ENCODE peak calls at places on chromosomes 1 and 21, in eight cellular contexts. H is stomach; K is naive thymus-derived CD4-positive, alpha-beta T cell; Q is fibroblast of lung; T is ascending aorta; S is left ventricle myocardium inferior; J is ovary; P is right atrium auricular region. R is an unnamed sample.

GRCh38 chr1:43058545-43059360 is 100.1 kb upstream of the SLC2A1 start:
- DNase-seq in H (no peak), K (no peak), Q (peak; percentile 60), T (no peak), S (no peak), J (peak; percentile 39), P (no peak), R (no peak)

GRCh38 chr1:183043872-183044859 is 20.9 kb downstream of the LAMC1 start:
- DNase-seq in H (no peak), K (no peak), Q (peak; percentile 93), T (no peak), S (no peak), J (no peak), P (no peak), R (no peak)

GRCh38 chr1:248288385-248288784 is 10.6 kb upstream of the OR2T33 start:
- DNase-seq in H (no peak), K (no peak), Q (no peak), T (no peak), S (no peak), J (no peak), P (no peak), R (no peak)

GRCh38 chr1:147721711-147722110 is 38.7 kb downstream of the GJA5 start:
- DNase-seq in H (no peak), K (no peak), Q (no peak), T (no peak), S (no peak), J (no peak), P (no peak), R (no peak)

GRCh38 chr1:192462630-192463029 is 112.9 kb upstream of the RGS1 start:
- DNase-seq in H (no peak), K (no peak), Q (no peak), T (no peak), S (no peak), J (no peak), P (no peak), R (no peak)

GRCh38 chr1:226086776-226087175 is 24.3 kb downstream of the H3-3A start:
- DNase-seq in H (no peak), K (no peak), Q (no peak), T (no peak), S (no peak), J (no peak), P (no peak), R (no peak)

GRCh38 chr1:184272178-184272866 is 114.5 kb upstream of the C1orf21 start:
- DNase-seq in H (no peak), K (no peak), Q (peak; percentile 75), T (no peak), S (no peak), J (no peak), P (no peak), R (no peak)

GRCh38 chr21:44773291-44773932 is 28.2 kb downstream of the UBE2G2 start:
- DNase-seq in H (peak; percentile 34), K (no peak), Q (no peak), T (no peak), S (no peak), J (no peak), P (no peak), R (no peak)

GRCh38 chr1:21651214-21652042 is 17.7 kb downstream of the RAP1GAP start:
- DNase-seq in H (peak; percentile 63), K (peak; percentile 43), Q (peak; percentile 27), T (no peak), S (no peak), J (peak; percentile 33), P (no peak), R (peak; percentile 40)

GRCh38 chr1:204130178-204130577 is 21.7 kb downstream of the ETNK2 start:
- DNase-seq in H (peak; percentile 71), K (no peak), Q (no peak), T (no peak), S (no peak), J (peak; percentile 51), P (no peak), R (no peak)

GRCh38 chr1:65792671-65793358 is at the start of gene PDE4B:
- DNase-seq in H (no peak), K (no peak), Q (peak; percentile 41), T (no peak), S (peak; percentile 13), J (no peak), P (no peak), R (no peak)
- H3K4me3 ChIP-seq in H (peak within 1 kb of the TSS; percentile 28), K (no peak within 1 kb of the TSS), Q (peak within 1 kb of the TSS; percentile 71), T (peak within 1 kb of the TSS; percentile 21), S (peak within 1 kb of the TSS; percentile 51), J (no peak within 1 kb of the TSS), P (peak within 1 kb of the TSS; percentile 7), R (peak within 1 kb of the TSS; percentile 26)

GRCh38 chr1:153353226-153353947 is 4.3 kb upstream of the S100A9 start:
- DNase-seq in H (no peak), K (no peak), Q (peak; percentile 6), T (no peak), S (no peak), J (no peak), P (no peak), R (no peak)

GRCh38 chr1:153349363-153350340 is 1.0 kb upstream of the PGLYRP4 start:
- DNase-seq in H (no peak), K (no peak), Q (no peak), T (no peak), S (no peak), J (no peak), P (peak; percentile 32), R (no peak)

GRCh38 chr1:153355445-153356071 is 2.1 kb upstream of the S100A9 start:
- DNase-seq in H (peak; percentile 53), K (peak; percentile 32), Q (peak; percentile 49), T (no peak), S (peak; percentile 61), J (no peak), P (peak; percentile 67), R (peak; percentile 56)

GRCh38 chr1:153354515-153355193 is 3.0 kb upstream of the S100A9 start:
- DNase-seq in H (no peak), K (no peak), Q (no peak), T (no peak), S (no peak), J (no peak), P (no peak), R (no peak)

DNA sequence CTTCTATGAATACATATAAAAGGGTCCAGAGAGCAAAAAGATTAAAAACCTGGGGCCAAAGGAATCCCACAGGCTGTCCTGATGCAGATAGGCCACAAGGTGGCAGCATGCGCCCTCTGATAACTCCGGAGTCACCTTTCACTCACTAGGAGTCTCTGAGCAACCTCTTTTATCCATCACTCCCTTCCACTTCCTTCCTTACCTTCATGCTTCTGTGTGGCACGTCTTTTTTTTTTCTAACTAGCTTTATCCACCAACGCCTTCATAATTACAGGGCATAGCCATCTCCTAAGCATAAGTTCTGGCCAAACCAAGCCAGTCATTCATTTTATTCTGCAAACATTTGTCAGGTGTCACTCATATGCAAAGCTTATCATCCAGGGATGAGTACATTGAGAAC is 3.9 kb upstream of the PGLYRP4 start:
- DNase-seq in H (peak; percentile 72), K (peak; percentile 69), Q (peak; percentile 47), T (no peak), S (peak; percentile 62), J (peak; percentile 61), P (peak; percentile 72), R (peak; percentile 64)
- H3K27me3 ChIP-seq in H (no peaks in the 10 kb centered on the region), K (no peaks in the 10 kb centered on the region), Q (no peaks in the 10 kb centered on the region), T (no peaks in the 10 kb centered on the region), S (peaks cover 55% of the 10 kb centered on the region), J (no peaks in the 10 kb centered on the region), P (no peaks in the 10 kb centered on the region), R (no peaks in the 10 kb centered on the region)

GRCh38 chr1:4017636-4018365 is 117.7 kb upstream of the C1orf174 start:
- DNase-seq in H (no peak), K (no peak), Q (no peak), T (no peak), S (no peak), J (no peak), P (peak; percentile 32), R (no peak)

GRCh38 chr1:4020411-4020810 is 120.3 kb upstream of the C1orf174 start:
- DNase-seq in H (no peak), K (no peak), Q (no peak), T (no peak), S (no peak), J (no peak), P (peak; percentile 16), R (no peak)

GRCh38 chr1:4018721-4019521 is 118.8 kb upstream of the C1orf174 start:
- DNase-seq in H (no peak), K (no peak), Q (no peak), T (no peak), S (no peak), J (no peak), P (peak; percentile 53), R (no peak)

GRCh38 chr1:4021153-4021894 is 121.3 kb upstream of the C1orf174 start:
- DNase-seq in H (no peak), K (no peak), Q (no peak), T (no peak), S (no peak), J (no peak), P (peak; percentile 30), R (no peak)

DNA sequence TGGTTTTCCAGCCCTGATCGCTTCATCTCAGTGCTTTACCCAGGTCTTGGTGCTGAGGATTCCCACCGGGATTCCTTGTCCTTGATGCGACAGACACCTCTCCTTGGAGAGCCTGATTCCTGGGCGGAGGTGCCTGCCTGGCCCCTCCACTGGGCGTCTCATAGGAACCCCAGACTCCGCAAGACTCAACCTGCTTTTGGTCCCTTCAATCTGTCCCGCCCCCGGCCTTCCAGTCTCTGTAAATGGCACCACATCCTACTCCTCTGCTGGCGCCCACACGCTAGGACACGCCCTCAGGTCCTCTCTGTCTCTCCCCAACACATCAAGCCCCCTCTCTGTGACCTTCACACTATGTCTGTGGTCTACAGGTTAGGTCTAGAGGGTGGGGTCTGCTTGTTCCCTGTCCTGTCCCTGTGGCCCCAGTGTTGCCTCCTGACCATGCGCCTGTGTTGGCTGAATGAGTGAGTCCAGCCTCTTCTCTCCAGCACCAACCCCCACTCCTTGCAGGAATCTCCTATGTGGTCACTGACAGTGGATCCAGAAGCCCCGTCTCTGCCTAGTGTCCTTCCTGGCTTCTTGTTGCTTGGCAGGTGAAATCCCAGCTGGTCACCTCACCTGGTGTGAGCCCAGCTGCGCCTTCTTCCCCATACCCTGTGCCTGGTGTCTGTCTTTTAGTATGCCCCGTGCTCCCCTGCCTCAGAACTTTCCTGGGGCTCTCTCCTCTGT is 119.7 kb upstream of the C1orf174 start:
- DNase-seq in H (no peak), K (no peak), Q (no peak), T (no peak), S (no peak), J (no peak), P (peak; percentile 52), R (no peak)
- H3K4me1 ChIP-seq in H (no peaks in the 10 kb centered on the region), K (no peaks in the 10 kb centered on the region), Q (no peaks in the 10 kb centered on the region), T (no peaks in the 10 kb centered on the region), S (no peaks in the 10 kb centered on the region), J (no peaks in the 10 kb centered on the region), P (no peaks in the 10 kb centered on the region), R (no peaks in the 10 kb centered on the region)

GRCh38 chr1:77975386-77975785 is 3.5 kb downstream of the FUBP1 start:
- DNase-seq in H (no peak), K (no peak), Q (peak; percentile 68), T (no peak), S (no peak), J (no peak), P (no peak), R (peak; percentile 9)
- H3K4me3 ChIP-seq in H (peak overlapping the region; percentile 82), K (peak overlapping the region; percentile 99), Q (peak overlapping the region; percentile 85), T (peak overlapping the region; percentile 86), S (peak overlapping the region; percentile 75), J (no peak overlapping the region), P (no peak overlapping the region), R (no peak overlapping the region)